ENCODE peak calls at places on chromosomes 4 and X, in four cellular contexts. P, H, R and A are unnamed samples.

GRCh38 chrX:6440647-6441046 is 94.3 kb downstream of the VCX3A start:
- DNase-seq in R (no peak), P (no peak), H (no peak), A (no peak)

GRCh38 chrX:20445109-20445508 is 178.4 kb upstream of the RPS6KA3 start:
- DNase-seq in H (no peak), P (no peak), R (no peak), A (no peak)

GRCh38 chr4:174211611-174212044 is 71.8 kb downstream of the FBXO8 start:
- DNase-seq in P (no peak), H (no peak), R (no peak), A (no peak)

GRCh38 chr4:99462875-99463464 is 27.8 kb upstream of the ADH7 start:
- DNase-seq in H (peak), R (peak), P (peak), A (peak)

GRCh38 chrX:32745323-32745722 is 466.0 kb downstream of the DMD start:
- DNase-seq in R (peak), H (peak), P (no peak), A (no peak)

GRCh38 chr4:83334425-83335241 is at the start of gene HPSE:
- DNase-seq in R (peak), P (peak), H (peak), A (peak)

GRCh38 chrX:129359269-129359668 is 164.0 kb downstream of the SMARCA1 start:
- DNase-seq in H (peak), P (no peak), R (peak), A (peak)

GRCh38 chr4:95068818-95069478 is 311.2 kb downstream of the BMPR1B start:
- DNase-seq in H (no peak), P (peak), R (no peak), A (no peak)

GRCh38 chr4:101649790-101650450 is 140.6 kb upstream of the BANK1 start:
- DNase-seq in P (no peak), H (peak), R (no peak), A (no peak)

GRCh38 chrX:66013195-66013816 is 26.6 kb downstream of the VSIG4 start:
- DNase-seq in P (peak), R (no peak), H (no peak), A (no peak)

GRCh38 chr4:6343950-6344408 is 74.3 kb downstream of the WFS1 start:
- DNase-seq in H (peak), P (peak), R (peak), A (peak)

GRCh38 chrX:72121381-72121780 is 10.3 kb downstream of the RTL5 start:
- DNase-seq in R (peak), H (peak), P (no peak), A (peak)

GRCh38 chrX:134718329-134719317 is 60.4 kb upstream of the PLAC1 start:
- DNase-seq in R (peak), P (peak), H (peak), A (peak)

GRCh38 chrX:30888526-30889146 is 418 bp downstream of the TAB3 start:
- DNase-seq in R (peak), H (no peak), P (no peak), A (peak)

GRCh38 chr4:16205298-16206164 is 20.7 kb downstream of the TAPT1 start:
- DNase-seq in H (peak), P (peak), R (no peak), A (peak)

GRCh38 chr4:184936071-184936470 is 82.2 kb upstream of the HELT start:
- DNase-seq in H (no peak), R (no peak), P (no peak), A (no peak)